ENCODE peak calls at places on chromosomes 2 and 18, in ten cellular contexts. N is psoas muscle; D is WTC11; G is brain microvascular endothelial cell; E is GM13977; H is A549; L is ovary; K is esophagus squamous epithelium; V is CD4-positive, alpha-beta T cell; T is fibroblast of pulmonary artery. A is an unnamed sample.

GRCh38 chr2:217653240-217653639 is 349.6 kb downstream of the TNS1 start:
- DNase-seq in K (no peak), D (no peak), N (peak), H (peak), L (peak), E (no peak), G (peak), V (no peak), T (peak), A (peak)

GRCh38 chr2:234701421-234701820 is 204.5 kb upstream of the ARL4C start:
- DNase-seq in L (no peak), D (no peak), V (no peak), T (no peak), K (no peak), E (no peak), N (no peak), H (no peak), G (no peak), A (no peak)

GRCh38 chr2:136796339-136796738 is 31.0 kb downstream of the THSD7B start:
- DNase-seq in T (no peak), G (no peak), K (no peak), N (no peak), E (no peak), V (no peak), L (no peak), H (no peak), D (no peak), A (no peak)

GRCh38 chr2:45242161-45242741 is 233.0 kb upstream of the SIX2 start:
- DNase-seq in V (no peak), E (no peak), K (no peak), L (no peak), N (peak), G (peak), D (no peak), H (no peak), T (peak), A (no peak)

GRCh38 chr18:50727721-50728470 is 91.9 kb downstream of the MRO start:
- DNase-seq in K (no peak), L (no peak), N (no peak), T (no peak), E (no peak), H (no peak), G (no peak), D (no peak), V (no peak), A (no peak)

GRCh38 chr2:26475037-26475436 is 2.9 kb downstream of the OTOF start:
- DNase-seq in K (no peak), N (peak), H (no peak), L (no peak), G (no peak), E (no peak), D (no peak), V (no peak), T (no peak), A (no peak)

GRCh38 chr2:233129351-233129978 is 69.3 kb downstream of the INPP5D start:
- DNase-seq in D (peak), N (no peak), E (no peak), G (no peak), T (no peak), K (no peak), H (peak), V (no peak), L (no peak), A (no peak)

GRCh38 chr18:75203456-75204261 is 5.3 kb downstream of the PTGR3 start:
- DNase-seq in G (no peak), E (no peak), T (no peak), K (no peak), V (no peak), H (no peak), L (peak), N (no peak), D (no peak), A (no peak)

GRCh38 chr2:165281387-165281786 is 42.2 kb downstream of the SCN2A start:
- DNase-seq in T (no peak), N (no peak), E (no peak), L (no peak), V (no peak), K (no peak), H (no peak), D (no peak), G (no peak), A (no peak)

DNA sequence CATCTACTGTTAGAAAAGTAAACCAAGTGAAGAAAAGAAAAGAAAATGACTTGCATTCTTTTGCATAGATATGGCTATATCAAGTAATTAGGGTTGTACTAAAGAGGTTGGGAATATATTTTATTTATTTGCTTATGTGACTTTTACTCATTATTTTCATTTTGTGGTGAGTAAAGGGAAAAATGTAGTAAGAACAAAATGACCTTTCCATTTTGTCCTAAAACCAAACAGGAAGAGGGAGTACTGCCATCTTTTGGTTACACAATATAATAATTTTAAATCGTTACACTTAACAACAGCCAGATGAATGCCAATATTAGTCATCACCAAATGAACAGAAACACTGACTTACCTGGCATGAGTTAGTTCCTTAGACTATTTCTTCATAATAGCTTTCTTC is 47.3 kb upstream of the NDUFV2 start:
- DNase-seq in T (peak), K (no peak), N (no peak), G (no peak), H (peak), D (no peak), V (no peak), E (peak), L (no peak), A (peak)
- TF ChIP-seq CTCF in T (peak), K (no peak), N (peak), G (no peak), H (peak), D (no peak), V (no peak), E (peak), L (no peak), A (peak)

GRCh38 chr2:108893277-108893676 is 95.7 kb downstream of the EDAR start:
- DNase-seq in E (no peak), L (no peak), D (no peak), N (no peak), V (no peak), K (no peak), G (no peak), H (no peak), T (no peak), A (peak)
- TF ChIP-seq CTCF in E (no peak), L (no peak), D (no peak), N (no peak), V (no peak), K (no peak), G (no peak), H (no peak), T (no peak), A (no peak)

GRCh38 chr2:179875864-179876263 is 14.5 kb upstream of the ZNF385B start:
- DNase-seq in H (no peak), L (no peak), N (no peak), K (no peak), V (no peak), E (no peak), T (no peak), D (no peak), G (no peak), A (no peak)

GRCh38 chr2:179877601-179878364 is 16.4 kb upstream of the ZNF385B start:
- DNase-seq in H (no peak), V (no peak), G (no peak), K (no peak), D (no peak), N (no peak), T (peak), L (no peak), E (no peak), A (no peak)

DNA sequence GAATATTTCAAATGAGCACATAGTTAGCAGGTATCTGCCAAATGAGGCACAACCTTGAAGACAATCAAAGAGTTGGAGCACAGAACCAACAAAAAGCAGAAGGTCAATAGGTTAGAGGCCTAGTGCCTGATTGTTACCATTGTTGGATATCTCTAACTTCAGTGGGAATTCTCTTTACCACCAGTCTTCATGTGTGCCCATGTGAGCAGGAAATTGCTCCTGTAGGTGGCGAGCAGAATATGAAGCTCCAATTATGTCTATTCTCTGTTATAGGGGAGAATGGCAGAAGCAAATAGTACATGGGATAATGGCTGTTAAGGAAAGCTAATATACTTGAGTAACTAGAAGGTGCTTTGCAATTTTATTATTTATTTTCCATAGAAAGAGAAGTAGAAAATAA is 14.9 kb upstream of the ZNF385B start:
- DNase-seq in H (no peak), E (no peak), V (no peak), K (no peak), L (no peak), G (no peak), D (no peak), T (no peak), N (no peak), A (no peak)
- TF ChIP-seq CTCF in H (no peak), E (no peak), V (no peak), K (no peak), L (no peak), G (peak), D (no peak), T (peak), N (no peak), A (peak)

GRCh38 chr2:54115284-54116137 is at the start of gene ACYP2:
- DNase-seq in E (peak), V (peak), D (peak), H (peak), L (peak), T (peak), K (peak), G (peak), N (peak), A (peak)
- TF ChIP-seq CTCF in E (no peak), V (peak), D (no peak), H (peak), L (no peak), T (peak), K (no peak), G (peak), N (peak), A (peak)

GRCh38 chr2:19378939-19379338 is 20.5 kb upstream of the OSR1 start:
- DNase-seq in L (no peak), D (no peak), T (no peak), K (no peak), V (no peak), N (no peak), E (no peak), G (no peak), H (no peak), A (no peak)

GRCh38 chr2:19373352-19373751 is 14.9 kb upstream of the OSR1 start:
- DNase-seq in N (no peak), T (no peak), V (no peak), L (no peak), E (no peak), H (no peak), K (no peak), D (no peak), G (no peak), A (no peak)

GRCh38 chr2:19380532-19380931 is 22.1 kb upstream of the OSR1 start:
- DNase-seq in H (no peak), K (no peak), E (no peak), G (no peak), D (no peak), L (no peak), V (no peak), T (no peak), N (no peak), A (no peak)

GRCh38 chr2:19371996-19372582 is 13.7 kb upstream of the OSR1 start:
- DNase-seq in N (no peak), L (no peak), E (no peak), T (no peak), V (no peak), H (no peak), D (no peak), K (no peak), G (no peak), A (no peak)

GRCh38 chr2:19377717-19378116 is 19.3 kb upstream of the OSR1 start:
- DNase-seq in D (no peak), G (no peak), L (no peak), H (no peak), E (no peak), T (no peak), V (no peak), N (no peak), K (no peak), A (no peak)
- TF ChIP-seq CTCF in D (no peak), G (peak), L (no peak), H (no peak), E (peak), T (no peak), V (no peak), N (no peak), K (no peak), A (no peak)

GRCh38 chr2:123808243-123808642 is 216.8 kb upstream of the CNTNAP5 start:
- DNase-seq in T (no peak), L (no peak), G (no peak), E (no peak), K (no peak), D (peak), N (no peak), H (no peak), V (no peak), A (no peak)
- TF ChIP-seq CTCF in T (no peak), L (no peak), G (no peak), E (no peak), K (no peak), D (peak), N (no peak), H (no peak), V (no peak), A (no peak)

DNA sequence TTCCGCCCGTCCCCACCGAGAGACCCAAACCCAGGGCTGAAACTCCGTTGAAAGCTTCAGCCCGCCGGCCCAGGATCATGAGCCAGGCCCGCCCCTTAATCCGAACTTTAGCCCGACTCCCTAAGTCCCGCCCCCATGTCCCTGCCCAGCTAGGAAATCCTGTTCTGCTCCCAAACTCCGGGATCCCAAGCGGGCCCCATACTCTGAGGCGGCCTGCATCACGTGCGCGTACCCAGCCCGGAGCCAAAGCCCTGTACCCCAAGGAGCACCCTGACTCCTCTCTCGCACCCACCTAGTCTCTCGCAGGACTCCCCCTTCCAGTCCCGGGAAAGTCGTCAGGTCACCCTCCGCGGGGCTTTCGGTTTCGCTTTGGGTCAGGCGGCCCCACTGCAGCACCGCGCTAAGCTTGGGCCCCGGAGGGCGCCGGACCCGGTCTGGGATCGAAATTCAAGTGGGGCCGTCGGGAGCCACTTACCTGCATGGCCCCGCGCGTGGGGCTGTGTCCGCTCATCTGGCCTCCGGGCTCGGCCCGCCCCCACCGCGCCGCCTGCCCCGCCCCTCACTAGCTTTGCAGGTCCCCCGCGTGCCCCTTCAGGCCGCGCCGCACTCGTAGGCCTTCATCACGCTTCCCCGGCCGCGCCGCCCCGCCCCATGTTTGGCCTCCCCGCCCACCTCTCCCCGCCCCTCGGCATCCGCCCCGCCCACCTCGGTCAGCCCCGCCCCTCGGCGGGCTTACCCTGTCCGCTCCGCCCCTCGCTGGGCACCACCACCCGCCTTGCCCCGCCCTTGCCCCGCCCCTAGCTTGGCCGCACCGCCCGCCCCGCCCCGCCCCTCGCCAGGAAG is at the start of gene DNPEP:
- DNase-seq in N (peak), H (peak), E (no peak), V (peak), G (peak), K (peak), D (peak), L (peak), T (peak), A (no peak)
- TF ChIP-seq CTCF in N (no peak), H (no peak), E (no peak), V (no peak), G (no peak), K (no peak), D (no peak), L (peak), T (no peak), A (no peak)